ENCODE peak calls at places on chromosomes 13 and 19, in five cellular contexts. S is PC-3, R is lower leg skin, P is fibroblast of pulmonary artery, X is astrocyte of the spinal cord. D is an unnamed sample.

GRCh38 chr13:33123066-33123940 is 107.1 kb downstream of the KL start:
- DNase-seq in S (no peak), R (peak), P (peak), X (no peak), D (no peak)

GRCh38 chr19:9842834-9843625 is 7.9 kb downstream of the PIN1 start:
- DNase-seq in S (no peak), R (no peak), P (no peak), X (no peak), D (no peak)

GRCh38 chr19:2529473-2529918 is 53.6 kb downstream of the GADD45B start:
- DNase-seq in S (peak), R (peak), P (peak), X (peak), D (no peak)

GRCh38 chr13:109383683-109384082 is 402.7 kb downstream of the IRS2 start:
- DNase-seq in S (peak), R (no peak), P (peak), X (peak), D (no peak)

GRCh38 chr13:111857846-111858560 is 208.9 kb upstream of the SOX1 start:
- DNase-seq in S (no peak), R (no peak), P (no peak), X (no peak), D (no peak)

GRCh38 chr13:75908137-75908536 is 272.0 kb downstream of the LMO7 start:
- DNase-seq in S (no peak), R (no peak), P (no peak), X (no peak), D (no peak)

GRCh38 chr19:36086326-36086725 is 24.6 kb upstream of the OVOL3 start:
- DNase-seq in S (no peak), R (no peak), P (no peak), X (no peak), D (no peak)

GRCh38 chr13:58452123-58452623 is 820.6 kb downstream of the PCDH17 start:
- DNase-seq in S (no peak), R (no peak), P (peak), X (no peak), D (no peak)

GRCh38 chr19:29800086-29800825 is 11.5 kb upstream of the CCNE1 start:
- DNase-seq in S (no peak), R (no peak), P (no peak), X (no peak), D (no peak)

GRCh38 chr19:20776083-20777076 is at the start of gene ZNF66:
- DNase-seq in S (peak), R (peak), P (peak), X (peak), D (peak)

GRCh38 chr19:6772028-6772865 is at the start of gene VAV1:
- DNase-seq in S (no peak), R (no peak), P (no peak), X (no peak), D (no peak)

GRCh38 chr19:19594371-19594770 is 24.1 kb downstream of the PBX4 start:
- DNase-seq in S (no peak), R (no peak), P (no peak), X (no peak), D (no peak)

GRCh38 chr19:14544977-14545715 is 15.8 kb downstream of the TECR start:
- DNase-seq in S (no peak), R (no peak), P (no peak), X (no peak), D (no peak)

GRCh38 chr13:47175172-47175806 is 278.4 kb upstream of the HTR2A start:
- DNase-seq in S (peak), R (no peak), P (peak), X (peak), D (no peak)

GRCh38 chr13:78589206-78589605 is 14.1 kb downstream of the POU4F1 start:
- DNase-seq in S (peak), R (no peak), P (peak), X (no peak), D (peak)

GRCh38 chr19:50266896-50267295 is 62.3 kb downstream of the KCNC3 start:
- DNase-seq in S (peak), R (no peak), P (no peak), X (no peak), D (no peak)

GRCh38 chr19:35223084-35223790 is 5.3 kb downstream of the FAM187B start:
- DNase-seq in S (no peak), R (no peak), P (no peak), X (no peak), D (no peak)

GRCh38 chr13:98033277-98034247 is 80.1 kb downstream of the IPO5 start:
- DNase-seq in S (peak), R (no peak), P (peak), X (peak), D (no peak)
- TF ChIP-seq CTCF in S (peak), R (no peak), P (peak), X (peak), D (peak)

GRCh38 chr13:103510007-103510406 is 443.8 kb upstream of the SLC10A2 start:
- DNase-seq in S (no peak), R (no peak), P (no peak), X (no peak), D (no peak)
- TF ChIP-seq CTCF in S (peak), R (no peak), P (no peak), X (no peak), D (peak)

GRCh38 chr13:41960700-41961697 is at the start of gene VWA8:
- DNase-seq in S (peak), R (peak), P (peak), X (peak), D (peak)
- TF ChIP-seq CTCF in S (no peak), R (no peak), P (no peak), X (no peak), D (no peak)

GRCh38 chr19:47186337-47187022 is 44.5 kb downstream of the BBC3 start:
- DNase-seq in S (no peak), R (no peak), P (no peak), X (no peak), D (no peak)
- TF ChIP-seq CTCF in S (no peak), R (no peak), P (no peak), X (no peak), D (no peak)